ENCODE peak calls at places on chromosomes 6 and 20, in eight cellular contexts. T, O, I, S, H, Y, R and D are unnamed samples. For H3K9me3, the result is how much of the 10 kb centered on the place peaks cover.

GRCh38 chr6:127118505-127119360 is at the start of gene RSPO3:
- DNase-seq in O (no peak), T (peak), R (no peak), I (no peak), H (no peak), Y (peak), S (peak), D (peak)

GRCh38 chr20:49642808-49643207 is 70.9 kb downstream of the B4GALT5 start:
- DNase-seq in I (no peak), S (no peak), R (no peak), Y (no peak), H (no peak), O (no peak), T (no peak), D (no peak)

GRCh38 chr6:85594197-85594930 is 706 bp upstream of the SNX14 start:
- DNase-seq in O (no peak), T (peak), H (no peak), I (no peak), S (peak), Y (no peak), R (no peak), D (peak)

GRCh38 chr20:10594286-10594868 is 79.4 kb downstream of the JAG1 start:
- DNase-seq in T (no peak), H (no peak), R (no peak), I (no peak), O (no peak), S (no peak), Y (no peak), D (no peak)

GRCh38 chr6:128097019-128097418 is 196.2 kb upstream of the THEMIS start:
- DNase-seq in H (no peak), R (no peak), O (no peak), I (no peak), T (no peak), S (no peak), Y (no peak), D (no peak)

GRCh38 chr6:154302111-154302752 is 54.4 kb downstream of the IPCEF1 start:
- DNase-seq in T (no peak), S (peak), H (no peak), O (no peak), Y (peak), R (no peak), I (no peak), D (no peak)

GRCh38 chr6:132070356-132070755 is 119.2 kb upstream of the CCN2 start:
- DNase-seq in S (no peak), T (peak), R (no peak), I (no peak), O (no peak), H (no peak), Y (no peak), D (no peak)

GRCh38 chr20:51310216-51310615 is 232.3 kb downstream of the NFATC2 start:
- DNase-seq in S (no peak), I (no peak), Y (no peak), H (no peak), O (no peak), T (no peak), R (no peak), D (peak)

GRCh38 chr6:134519456-134519855 is 201.5 kb upstream of the SGK1 start:
- DNase-seq in R (no peak), I (peak), T (peak), O (no peak), H (no peak), Y (peak), S (peak), D (peak)

GRCh38 chr6:56279346-56280080 is 32.1 kb upstream of the COL21A1 start:
- DNase-seq in T (peak), R (no peak), I (no peak), O (no peak), Y (no peak), H (no peak), S (no peak), D (no peak)

GRCh38 chr6:33207569-33208088 is 671 bp upstream of the RING1 start:
- DNase-seq in R (no peak), I (peak), O (no peak), Y (peak), T (peak), S (peak), H (peak), D (peak)

GRCh38 chr6:140001851-140002301 is 627.4 kb upstream of the CITED2 start:
- DNase-seq in I (no peak), T (no peak), S (peak), O (no peak), H (no peak), R (no peak), Y (no peak), D (no peak)

GRCh38 chr6:14981960-14982359 is 263.9 kb upstream of the JARID2 start:
- DNase-seq in I (no peak), S (no peak), T (no peak), Y (peak), O (no peak), H (no peak), R (no peak), D (peak)

GRCh38 chr6:51855310-51856082 is 231.9 kb downstream of the PKHD1 start:
- DNase-seq in T (peak), H (no peak), S (peak), R (no peak), Y (peak), O (no peak), I (no peak), D (peak)

GRCh38 chr20:87372-87771 is at the start of gene DEFB125:
- DNase-seq in T (no peak), R (no peak), I (no peak), O (no peak), S (no peak), H (no peak), Y (no peak), D (no peak)

GRCh38 chr6:54878705-54879104 is 32.1 kb downstream of the FAM83B start:
- DNase-seq in T (no peak), S (peak), I (no peak), Y (no peak), H (no peak), O (no peak), R (no peak), D (no peak)

GRCh38 chr20:58245181-58245891 is 16.9 kb upstream of the ANKRD60 start:
- DNase-seq in Y (no peak), R (no peak), O (no peak), I (no peak), H (no peak), T (no peak), S (no peak), D (no peak)

GRCh38 chr6:72624557-72625160 is 2.8 kb downstream of the KCNQ5 start:
- DNase-seq in Y (no peak), S (peak), R (no peak), H (no peak), T (no peak), O (no peak), I (no peak), D (no peak)

GRCh38 chr6:120005292-120005976 is 655.9 kb upstream of the MAN1A1 start:
- DNase-seq in O (no peak), S (no peak), R (no peak), Y (no peak), T (no peak), I (no peak), H (no peak), D (peak)

GRCh38 chr6:143529095-143529494 is 17.6 kb upstream of the FUCA2 start:
- DNase-seq in S (no peak), I (no peak), O (no peak), R (no peak), H (no peak), Y (no peak), T (no peak), D (no peak)

GRCh38 chr6:151835396-151835795 is 27.9 kb downstream of the ESR1 start:
- DNase-seq in I (no peak), R (no peak), H (no peak), T (no peak), O (no peak), Y (no peak), S (no peak), D (no peak)

GRCh38 chr20:62356948-62357667 is 10.0 kb downstream of the LAMA5 start:
- DNase-seq in H (no peak), Y (peak), I (peak), R (no peak), S (peak), O (no peak), T (peak), D (no peak)

GRCh38 chr20:58511364-58511763 is 3.8 kb downstream of the APCDD1L start:
- DNase-seq in H (no peak), R (no peak), Y (no peak), S (peak), O (no peak), T (peak), I (no peak), D (no peak)

GRCh38 chr6:93083337-93083736 is 336.0 kb downstream of the EPHA7 start:
- DNase-seq in O (no peak), S (no peak), I (no peak), H (no peak), R (no peak), Y (no peak), T (no peak), D (no peak)

GRCh38 chr20:49391404-49392245 is 90.8 kb downstream of the KCNB1 start:
- DNase-seq in R (no peak), T (no peak), H (no peak), Y (no peak), I (no peak), O (no peak), S (no peak), D (no peak)

GRCh38 chr6:28545955-28546354 is 20.3 kb downstream of the GPX5 start:
- DNase-seq in O (no peak), R (no peak), I (no peak), H (no peak), S (no peak), T (no peak), Y (no peak), D (no peak)

GRCh38 chr6:33414592-33415271 is 3.2 kb downstream of the CUTA start:
- DNase-seq in Y (no peak), S (no peak), R (no peak), I (no peak), T (no peak), H (no peak), O (no peak), D (no peak)

GRCh38 chr20:41374568-41374920 is 7.9 kb upstream of the EMILIN3 start:
- DNase-seq in I (no peak), S (no peak), H (no peak), Y (no peak), R (no peak), O (no peak), T (no peak), D (no peak)

GRCh38 chr6:26743157-26743821 is 83.7 kb upstream of the ZNF322 start:
- DNase-seq in R (no peak), T (peak), O (peak), I (no peak), H (no peak), S (peak), Y (no peak), D (no peak)

GRCh38 chr20:728022-728944 is 40.0 kb downstream of the SLC52A3 start:
- DNase-seq in T (peak), Y (peak), H (no peak), I (peak), S (peak), O (no peak), R (no peak), D (peak)

GRCh38 chr20:22825076-22825475 is 210.0 kb upstream of the SSTR4 start:
- DNase-seq in R (no peak), O (no peak), T (peak), Y (no peak), S (peak), H (no peak), I (no peak), D (no peak)

GRCh38 chr20:19701449-19701848 is 56.6 kb upstream of the RIN2 start:
- DNase-seq in T (no peak), Y (peak), R (no peak), O (no peak), I (no peak), H (no peak), S (no peak), D (no peak)

GRCh38 chr6:134315974-134316391 is 1.9 kb downstream of the SGK1 start:
- DNase-seq in I (no peak), R (no peak), O (no peak), Y (no peak), S (no peak), T (no peak), H (no peak), D (peak)

GRCh38 chr6:37135835-37136694 is 33.9 kb upstream of the PIM1 start:
- DNase-seq in T (peak), Y (peak), H (no peak), S (no peak), R (no peak), I (no peak), O (no peak), D (no peak)

DNA sequence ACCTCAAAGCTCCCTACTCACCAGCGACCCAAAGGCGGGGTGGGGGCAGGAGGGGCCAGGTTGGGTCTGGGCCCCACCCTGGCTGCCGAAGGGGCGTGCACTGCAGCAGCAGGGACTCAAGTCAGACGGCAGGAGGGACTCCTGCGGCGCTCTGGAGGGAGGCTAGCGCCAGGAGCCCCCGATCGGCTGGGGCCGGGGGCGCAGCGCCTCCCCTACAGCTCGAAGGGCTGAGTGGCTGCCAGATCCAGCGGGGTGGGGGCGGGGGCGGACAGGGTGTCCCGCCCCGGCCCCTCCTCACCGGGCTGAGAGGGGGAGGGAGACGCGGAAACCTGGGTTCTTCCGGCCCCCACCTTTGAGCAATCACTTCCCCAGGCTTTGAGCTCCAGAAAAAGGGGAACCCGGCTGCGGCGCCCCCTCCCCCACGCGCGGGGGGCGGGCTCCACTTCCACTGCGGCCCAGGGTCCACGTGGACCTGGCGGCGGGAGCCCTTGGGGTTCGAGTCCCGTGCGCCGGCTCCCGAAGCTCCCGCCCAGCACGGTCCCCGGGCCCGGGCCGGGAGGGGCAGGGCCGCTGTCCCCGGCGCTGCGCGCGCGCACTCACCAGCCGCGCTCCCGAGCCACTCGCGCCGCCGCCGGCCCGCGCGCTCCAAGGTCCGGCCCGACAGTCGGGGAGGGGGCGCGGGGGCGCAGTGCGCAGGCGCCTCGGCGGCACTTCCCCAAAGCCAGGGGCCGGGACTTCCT is at the start of gene RGS19:
- DNase-seq in H (no peak), Y (peak), T (peak), S (peak), I (peak), O (no peak), R (peak), D (peak)
- TF ChIP-seq POLR2A in H (no peak), Y (no peak), T (peak), S (no peak), I (no peak), O (no peak), R (no peak), D (no peak)

GRCh38 chr20:37511605-37512275 is 9.3 kb upstream of the NNAT start:
- DNase-seq in Y (no peak), S (peak), I (no peak), O (no peak), R (no peak), H (no peak), T (no peak), D (no peak)
- H3K27ac ChIP-seq in Y (no peak), S (no peak), I (no peak), O (no peak), R (no peak), H (no peak), T (no peak), D (no peak)

DNA sequence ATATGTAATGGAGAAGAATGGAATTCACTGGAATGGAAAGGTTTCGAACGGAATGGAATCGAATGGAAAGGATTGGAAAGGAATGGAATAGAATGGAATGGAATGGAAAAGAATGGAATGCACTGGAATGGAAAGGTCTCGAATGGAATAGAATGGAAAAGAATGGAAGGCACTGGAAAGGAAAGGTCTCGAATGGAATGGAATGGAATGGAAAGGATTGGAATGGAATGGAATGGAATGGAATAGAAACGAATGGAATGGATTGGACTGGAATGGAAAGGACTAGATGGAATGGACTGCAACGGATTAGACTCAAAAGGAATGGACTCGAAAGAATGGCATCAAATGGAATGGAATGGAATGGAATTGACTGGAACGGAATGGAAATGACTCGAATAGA is 20.5 kb upstream of the DEFB115 start:
- DNase-seq in I (no peak), S (no peak), T (no peak), H (no peak), Y (no peak), R (no peak), O (no peak), D (no peak)
- H3K9me3 ChIP-seq in I (half or more), S (under half), T (under half), H (half or more), Y (under half), R (under half), O (half or more), D (under half)

DNA sequence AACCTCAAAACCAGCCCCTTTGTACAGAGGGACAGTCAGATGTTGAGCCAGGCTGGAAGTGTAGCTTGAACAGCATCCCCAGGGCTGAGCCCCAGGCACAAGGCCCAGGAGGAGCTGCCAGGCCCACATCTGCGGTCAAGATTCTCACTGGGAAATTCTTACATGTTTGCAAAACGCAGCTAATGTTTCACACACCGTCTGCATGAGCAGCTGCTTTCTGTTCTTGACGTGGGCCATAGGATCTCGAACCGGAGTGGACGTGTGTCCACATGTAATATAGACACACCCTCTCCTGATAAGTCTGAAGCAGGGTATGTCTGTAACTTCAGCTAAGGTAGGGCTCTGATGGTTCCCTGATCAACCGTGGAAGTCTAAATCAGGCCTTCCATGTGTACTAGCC is 41.3 kb upstream of the TRAF3IP2 start:
- DNase-seq in R (peak), T (no peak), O (peak), Y (no peak), S (peak), I (no peak), H (no peak), D (peak)
- TF ChIP-seq POLR2A in R (no peak), T (no peak), O (no peak), Y (no peak), S (no peak), I (no peak), H (no peak), D (no peak)

DNA sequence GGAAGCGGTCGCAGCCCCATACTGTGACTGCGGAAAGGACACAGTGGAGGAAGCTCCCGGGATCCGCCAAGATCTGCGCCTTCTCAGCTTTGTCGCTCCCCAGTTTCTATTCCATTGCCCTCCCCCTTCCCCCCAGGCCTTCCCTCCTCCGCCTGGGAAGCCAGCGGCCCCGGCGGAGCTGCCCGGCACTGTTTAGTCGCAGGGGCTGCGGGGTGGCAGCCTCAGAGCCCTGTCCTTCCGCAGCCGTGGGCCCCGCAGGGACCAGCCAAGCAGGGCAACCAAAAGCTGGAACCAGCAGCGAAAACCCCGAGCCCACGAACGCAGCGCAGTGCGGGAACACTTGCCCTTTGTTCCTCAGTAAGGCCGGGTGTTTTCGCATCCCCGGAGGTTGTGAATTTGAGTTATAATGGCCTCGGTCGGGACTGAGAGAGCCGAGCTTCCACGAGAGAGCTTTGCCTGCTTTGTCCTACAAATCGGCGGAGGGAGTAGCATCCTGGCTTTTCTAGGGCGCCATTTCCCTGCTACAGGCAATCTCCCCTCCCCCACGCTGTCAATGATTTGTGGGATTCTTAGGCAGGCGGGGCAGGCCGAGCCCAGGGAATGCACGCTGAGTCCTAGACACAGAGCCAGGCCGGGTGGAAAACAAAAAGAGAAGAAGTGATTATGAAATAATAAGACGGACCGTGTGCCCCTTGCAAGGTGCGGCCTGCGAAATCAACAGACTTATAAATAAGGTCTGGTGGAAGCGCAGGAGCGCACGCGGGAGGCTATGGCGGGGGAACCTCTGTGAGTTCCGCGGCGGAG is 4.0 kb upstream of the TUBB2B start:
- DNase-seq in H (no peak), O (no peak), S (peak), T (peak), Y (peak), I (peak), R (peak), D (peak)
- H3K27ac ChIP-seq in H (peak), O (peak), S (peak), T (no peak), Y (peak), I (peak), R (peak), D (no peak)

GRCh38 chr6:4844108-4844507 is 67.9 kb downstream of the CDYL start:
- DNase-seq in S (no peak), T (no peak), Y (no peak), O (no peak), R (no peak), I (no peak), H (no peak), D (peak)

GRCh38 chr6:4840169-4840568 is 64.0 kb downstream of the CDYL start:
- DNase-seq in Y (no peak), R (no peak), S (no peak), I (no peak), H (no peak), O (no peak), T (no peak), D (no peak)
- H3K9me3 ChIP-seq in Y (under half), R (under half), S (under half), I (half or more), H (under half), O (under half), T (under half), D (under half)